ENCODE peak calls at places on chromosomes 13 and 19, in nine cellular contexts. V is BE2C; K is adrenal gland; J is CD8-positive, alpha-beta T cell; L is PC-3; S is tibial artery; M is heart right ventricle; Z is Panc1; W is body of pancreas. Y is an unnamed sample.

GRCh38 chr13:40220299-40220935 is 446.0 kb downstream of the FOXO1 start:
- DNase-seq in W (no peak), K (no peak), Z (no peak), S (no peak), L (no peak), V (no peak), J (no peak), M (no peak), Y (no peak)

GRCh38 chr19:3716147-3716668 is 8.0 kb downstream of the TJP3 start:
- DNase-seq in J (no peak), K (no peak), Z (no peak), L (no peak), S (no peak), M (no peak), V (no peak), W (no peak), Y (no peak)

GRCh38 chr19:39270091-39270871 is 2.1 kb downstream of the IFNL2 start:
- DNase-seq in V (no peak), L (no peak), Z (no peak), J (no peak), W (no peak), S (no peak), K (no peak), M (no peak), Y (no peak)

GRCh38 chr13:31927219-31927653 is 104.3 kb upstream of the FRY start:
- DNase-seq in S (no peak), L (no peak), J (no peak), W (peak), Z (no peak), M (no peak), V (no peak), K (no peak), Y (no peak)

GRCh38 chr13:28489975-28490550 is 4.9 kb downstream of the FLT1 start:
- DNase-seq in V (no peak), L (no peak), S (no peak), J (no peak), Z (no peak), M (no peak), W (no peak), K (no peak), Y (no peak)

GRCh38 chr19:12126707-12127106 is 13.4 kb downstream of the ZNF20 start:
- DNase-seq in J (peak), V (peak), W (peak), Z (no peak), M (no peak), L (no peak), S (no peak), K (peak), Y (no peak)

GRCh38 chr19:33391631-33392249 is 18.2 kb downstream of the CEBPG start:
- DNase-seq in L (no peak), J (no peak), V (peak), Z (no peak), W (no peak), M (no peak), S (no peak), K (no peak), Y (no peak)

GRCh38 chr13:32135655-32136054 is 104.1 kb downstream of the FRY start:
- DNase-seq in S (no peak), K (no peak), W (no peak), J (no peak), Z (no peak), L (peak), M (no peak), V (no peak), Y (no peak)

GRCh38 chr13:56917966-56918365 is 222.8 kb upstream of the PRR20A start:
- DNase-seq in Z (no peak), V (no peak), L (no peak), S (no peak), M (no peak), W (no peak), K (no peak), J (no peak), Y (no peak)

GRCh38 chr13:64305246-64305645 is 2889.6 kb upstream of the PCDH20 start:
- DNase-seq in S (no peak), W (no peak), V (no peak), L (peak), M (no peak), K (no peak), J (no peak), Z (no peak), Y (no peak)

GRCh38 chr19:58056261-58056660 is 2.8 kb upstream of the ZNF135 start:
- DNase-seq in V (no peak), J (no peak), L (no peak), M (no peak), K (no peak), W (no peak), S (no peak), Z (no peak), Y (no peak)

GRCh38 chr19:58056861-58057260 is 2.2 kb upstream of the ZNF135 start:
- DNase-seq in L (no peak), Z (no peak), J (no peak), K (no peak), W (no peak), V (no peak), M (no peak), S (no peak), Y (no peak)

GRCh38 chr19:58053480-58054156 is 5.5 kb upstream of the ZNF135 start:
- DNase-seq in W (no peak), K (no peak), J (no peak), L (no peak), M (no peak), Z (no peak), V (no peak), S (no peak), Y (no peak)

GRCh38 chr19:58055483-58055874 is 3.6 kb upstream of the ZNF135 start:
- DNase-seq in M (no peak), K (no peak), Z (no peak), J (no peak), L (no peak), S (no peak), V (no peak), W (no peak), Y (no peak)

DNA sequence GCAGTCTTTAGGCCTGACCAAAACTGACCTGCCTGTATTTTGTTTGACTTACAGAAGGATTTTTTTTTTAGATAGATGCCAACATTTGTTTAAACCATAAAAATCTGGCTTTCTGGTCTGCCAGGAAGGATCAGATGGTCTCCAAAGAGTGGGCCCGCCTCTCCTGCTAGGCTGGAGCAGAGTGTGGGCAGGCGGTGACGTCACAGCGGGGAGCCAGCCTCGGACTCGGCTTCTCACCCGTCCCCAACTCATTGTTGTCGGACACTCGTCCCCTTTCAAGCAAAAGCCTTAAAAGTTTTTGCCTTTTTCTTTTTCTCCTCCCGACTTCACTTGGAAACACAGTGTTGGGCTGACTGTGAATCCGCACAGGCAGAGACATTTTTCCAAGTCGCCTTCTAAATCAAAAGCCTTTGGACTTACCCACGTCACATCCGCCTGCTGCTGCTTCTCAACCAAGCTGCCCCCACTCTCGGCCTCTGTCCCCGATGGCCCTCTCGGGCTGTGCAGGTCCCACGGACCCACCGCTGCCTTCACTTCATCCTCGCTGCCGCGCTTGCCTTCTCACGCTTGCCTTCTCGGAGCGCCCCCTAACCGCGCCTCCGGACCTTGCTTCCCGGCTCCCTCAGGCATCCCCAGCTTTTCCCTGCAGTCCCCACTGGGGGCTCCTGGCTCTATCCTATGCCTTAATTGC is 4.1 kb upstream of the ZNF135 start:
- DNase-seq in W (peak), S (no peak), J (no peak), Z (no peak), M (peak), K (peak), L (no peak), V (no peak), Y (no peak)
- TF ChIP-seq CTCF in W (no peak), S (no peak), J (no peak), Z (no peak), M (peak), K (no peak), L (no peak), V (no peak), Y (no peak)

GRCh38 chr19:50356691-50357177 is 8.7 kb downstream of the NAPSA start:
- DNase-seq in S (no peak), L (no peak), W (no peak), J (no peak), V (no peak), K (no peak), M (no peak), Z (no peak), Y (no peak)
- H3K4me3 ChIP-seq in S (peak), L (peak), W (no peak), J (peak), V (no peak), K (no peak), M (no peak), Z (peak), Y (no peak)

DNA sequence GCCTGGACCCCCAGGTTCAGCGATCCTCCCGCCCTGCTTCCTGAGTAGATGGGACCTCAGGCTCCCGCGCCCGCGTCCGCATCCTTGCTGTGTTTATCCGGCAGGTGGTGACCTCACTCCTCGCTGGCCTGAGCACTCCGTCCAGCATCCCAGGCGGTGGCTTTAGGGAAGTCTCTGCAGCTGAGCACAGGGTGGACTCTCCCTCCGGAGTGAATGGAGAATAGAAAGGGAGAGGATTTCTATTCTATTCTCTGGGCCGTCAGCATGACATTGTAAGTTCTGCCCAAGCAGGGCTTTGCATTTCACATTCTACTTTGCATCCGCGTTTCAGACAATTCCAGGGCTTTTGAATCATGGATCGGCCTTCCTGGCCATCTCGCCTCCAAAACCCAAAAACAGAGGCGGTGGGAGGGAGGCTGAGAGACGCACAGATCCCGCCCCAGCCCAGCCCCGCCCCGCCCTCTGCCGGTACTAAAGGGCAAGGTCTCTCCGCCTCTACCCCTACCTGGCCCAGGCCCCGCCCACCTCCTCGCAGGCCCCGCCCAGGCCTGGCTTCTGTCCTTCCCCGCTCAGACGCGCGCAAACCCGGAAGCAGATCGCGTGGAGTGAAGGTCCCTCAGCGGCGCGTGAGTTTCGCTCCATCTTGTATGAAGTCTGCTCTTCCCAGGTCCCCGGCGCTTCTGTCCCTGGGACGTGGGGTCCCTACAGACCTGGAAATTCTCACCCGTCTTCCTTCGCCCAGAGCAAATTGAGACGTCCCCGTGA is at the start of gene ZNF525:
- DNase-seq in K (peak), V (peak), Z (peak), S (peak), M (peak), L (peak), W (peak), J (peak), Y (peak)
- TF ChIP-seq CTCF in K (no peak), V (peak), Z (peak), S (no peak), M (peak), L (peak), W (peak), J (peak), Y (no peak)

GRCh38 chr19:5995606-5996005 is 17.7 kb upstream of the RANBP3 start:
- DNase-seq in K (no peak), S (no peak), M (no peak), W (no peak), L (no peak), V (no peak), J (no peak), Z (no peak), Y (no peak)

GRCh38 chr19:5992756-5993155 is 14.8 kb upstream of the RANBP3 start:
- DNase-seq in J (no peak), W (no peak), L (no peak), V (no peak), S (no peak), Z (no peak), K (no peak), M (no peak), Y (no peak)

GRCh38 chr19:5993516-5994406 is 15.8 kb upstream of the RANBP3 start:
- DNase-seq in W (no peak), L (peak), J (no peak), S (no peak), K (peak), V (peak), Z (no peak), M (peak), Y (no peak)

GRCh38 chr19:5996102-5996501 is 18.2 kb upstream of the RANBP3 start:
- DNase-seq in J (no peak), L (no peak), Z (no peak), K (no peak), S (no peak), W (no peak), V (no peak), M (no peak), Y (no peak)

DNA sequence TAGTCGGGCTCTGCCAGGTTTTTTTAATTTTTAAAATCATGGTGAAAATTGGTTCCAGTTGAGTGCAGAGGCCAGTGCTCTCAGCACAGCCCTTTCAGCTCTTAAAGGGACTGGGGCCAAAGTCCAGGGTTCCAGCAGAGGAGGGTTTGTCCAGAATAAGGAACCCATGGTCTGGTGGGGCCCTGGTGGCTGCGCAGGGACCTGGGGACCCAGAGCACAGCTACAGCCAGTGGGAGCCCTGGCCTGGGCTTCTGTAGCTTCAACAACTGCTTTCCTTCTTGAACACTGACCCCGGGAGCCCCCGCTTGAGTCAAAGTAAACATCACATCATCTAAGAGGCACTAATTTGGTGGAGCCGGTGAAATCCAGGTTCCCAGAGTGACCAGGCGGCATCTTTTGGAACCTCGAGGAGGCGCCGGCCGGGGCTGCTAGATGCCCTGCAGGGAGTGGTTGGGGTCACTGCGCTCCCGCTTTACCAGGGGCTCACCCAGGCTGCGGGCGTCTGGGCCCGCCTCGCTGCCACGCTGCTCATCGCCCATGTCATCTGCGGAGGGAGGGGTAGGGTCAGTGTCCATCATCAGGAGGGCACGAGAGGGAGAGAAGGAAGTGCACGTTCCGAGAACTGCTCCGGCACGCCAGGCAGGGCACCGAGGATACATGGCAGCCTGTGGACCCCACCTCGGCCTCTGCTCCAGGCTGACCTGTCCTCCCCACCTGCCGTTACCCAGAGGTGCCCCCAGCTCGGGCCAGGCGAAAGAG is 16.6 kb upstream of the RANBP3 start:
- DNase-seq in V (no peak), M (no peak), Z (no peak), L (no peak), W (no peak), J (no peak), S (no peak), K (no peak), Y (no peak)
- H3K4me3 ChIP-seq in V (no peak), M (no peak), Z (no peak), L (no peak), W (no peak), J (no peak), S (no peak), K (no peak), Y (no peak)